ENCODE peak calls at places on chromosomes 4 and X, in ten cellular contexts. One of them, this sample, is unnamed.

GRCh38 chr4:34182346-34182745 is 2062.0 kb downstream of the ARAP2 start:
- DNase-seq in right lobe of liver: no peak
- DNase-seq in A549: no peak
- DNase-seq in lower leg skin: no peak
- DNase-seq in breast epithelium: no peak
- DNase-seq in tibial nerve: no peak
- DNase-seq in body of pancreas: no peak
- DNase-seq in esophagus muscularis mucosa: no peak
- DNase-seq in adrenal gland: peak
- DNase-seq in HCT116: no peak
- DNase-seq in this sample: no peak

GRCh38 chr4:23388259-23388658 is 501.6 kb downstream of the PPARGC1A start:
- DNase-seq in lower leg skin: no peak
- DNase-seq in body of pancreas: no peak
- DNase-seq in adrenal gland: no peak
- DNase-seq in breast epithelium: no peak
- DNase-seq in right lobe of liver: no peak
- DNase-seq in esophagus muscularis mucosa: no peak
- DNase-seq in HCT116: no peak
- DNase-seq in tibial nerve: no peak
- DNase-seq in A549: no peak
- DNase-seq in this sample: no peak

GRCh38 chrX:53186363-53186762 is 38.6 kb downstream of the KDM5C start:
- DNase-seq in breast epithelium: no peak
- DNase-seq in esophagus muscularis mucosa: no peak
- DNase-seq in tibial nerve: no peak
- DNase-seq in HCT116: no peak
- DNase-seq in A549: no peak
- DNase-seq in adrenal gland: no peak
- DNase-seq in right lobe of liver: no peak
- DNase-seq in body of pancreas: no peak
- DNase-seq in lower leg skin: no peak
- DNase-seq in this sample: no peak

GRCh38 chr4:6643141-6643847 is 2.8 kb downstream of the MRFAP1 start:
- DNase-seq in adrenal gland: no peak
- DNase-seq in body of pancreas: no peak
- DNase-seq in HCT116: no peak
- DNase-seq in right lobe of liver: no peak
- DNase-seq in tibial nerve: no peak
- DNase-seq in breast epithelium: peak
- DNase-seq in esophagus muscularis mucosa: no peak
- DNase-seq in A549: no peak
- DNase-seq in lower leg skin: no peak
- DNase-seq in this sample: no peak

GRCh38 chr4:148238086-148238485 is 204.1 kb downstream of the NR3C2 start:
- DNase-seq in A549: no peak
- DNase-seq in tibial nerve: no peak
- DNase-seq in breast epithelium: no peak
- DNase-seq in lower leg skin: no peak
- DNase-seq in right lobe of liver: no peak
- DNase-seq in HCT116: no peak
- DNase-seq in adrenal gland: no peak
- DNase-seq in body of pancreas: no peak
- DNase-seq in esophagus muscularis mucosa: no peak
- DNase-seq in this sample: no peak

GRCh38 chr4:173367946-173368345 is 2.8 kb upstream of the SAP30 start:
- DNase-seq in right lobe of liver: no peak
- DNase-seq in A549: no peak
- DNase-seq in breast epithelium: no peak
- DNase-seq in HCT116: no peak
- DNase-seq in body of pancreas: no peak
- DNase-seq in tibial nerve: no peak
- DNase-seq in esophagus muscularis mucosa: no peak
- DNase-seq in lower leg skin: no peak
- DNase-seq in adrenal gland: no peak
- DNase-seq in this sample: no peak

GRCh38 chr4:41287852-41288251 is 31.1 kb downstream of the UCHL1 start:
- DNase-seq in breast epithelium: no peak
- DNase-seq in A549: no peak
- DNase-seq in HCT116: no peak
- DNase-seq in esophagus muscularis mucosa: no peak
- DNase-seq in body of pancreas: no peak
- DNase-seq in tibial nerve: no peak
- DNase-seq in right lobe of liver: no peak
- DNase-seq in lower leg skin: no peak
- DNase-seq in adrenal gland: no peak
- DNase-seq in this sample: no peak

GRCh38 chrX:42751573-42751972 is 26.4 kb downstream of the PPP1R2C start:
- DNase-seq in tibial nerve: no peak
- DNase-seq in body of pancreas: no peak
- DNase-seq in breast epithelium: no peak
- DNase-seq in adrenal gland: no peak
- DNase-seq in lower leg skin: no peak
- DNase-seq in esophagus muscularis mucosa: no peak
- DNase-seq in A549: no peak
- DNase-seq in right lobe of liver: no peak
- DNase-seq in HCT116: no peak
- DNase-seq in this sample: no peak

GRCh38 chrX:71976753-71977152 is 66.1 kb downstream of the NHSL2 start:
- DNase-seq in A549: no peak
- DNase-seq in HCT116: no peak
- DNase-seq in breast epithelium: no peak
- DNase-seq in esophagus muscularis mucosa: no peak
- DNase-seq in lower leg skin: no peak
- DNase-seq in right lobe of liver: no peak
- DNase-seq in adrenal gland: no peak
- DNase-seq in body of pancreas: no peak
- DNase-seq in tibial nerve: no peak
- DNase-seq in this sample: no peak

GRCh38 chr4:153651041-153651960 is 32.8 kb upstream of the TLR2 start:
- DNase-seq in esophagus muscularis mucosa: no peak
- DNase-seq in breast epithelium: no peak
- DNase-seq in A549: no peak
- DNase-seq in right lobe of liver: no peak
- DNase-seq in lower leg skin: peak
- DNase-seq in adrenal gland: peak
- DNase-seq in body of pancreas: peak
- DNase-seq in tibial nerve: peak
- DNase-seq in HCT116: no peak
- DNase-seq in this sample: peak

GRCh38 chrX:24357101-24357500 is 3.3 kb upstream of the SUPT20HL1 start:
- DNase-seq in body of pancreas: no peak
- DNase-seq in adrenal gland: no peak
- DNase-seq in breast epithelium: no peak
- DNase-seq in tibial nerve: no peak
- DNase-seq in lower leg skin: no peak
- DNase-seq in HCT116: no peak
- DNase-seq in esophagus muscularis mucosa: no peak
- DNase-seq in A549: no peak
- DNase-seq in right lobe of liver: no peak
- DNase-seq in this sample: no peak

GRCh38 chr4:98006814-98007412 is 136.4 kb downstream of the STPG2 start:
- DNase-seq in lower leg skin: no peak
- DNase-seq in tibial nerve: no peak
- DNase-seq in HCT116: no peak
- DNase-seq in body of pancreas: no peak
- DNase-seq in A549: no peak
- DNase-seq in breast epithelium: no peak
- DNase-seq in right lobe of liver: no peak
- DNase-seq in adrenal gland: no peak
- DNase-seq in esophagus muscularis mucosa: no peak
- DNase-seq in this sample: no peak

GRCh38 chr4:142126890-142127497 is 490.6 kb downstream of the IL15 start:
- DNase-seq in HCT116: peak
- DNase-seq in adrenal gland: peak
- DNase-seq in A549: peak
- DNase-seq in right lobe of liver: no peak
- DNase-seq in breast epithelium: no peak
- DNase-seq in esophagus muscularis mucosa: no peak
- DNase-seq in tibial nerve: peak
- DNase-seq in body of pancreas: peak
- DNase-seq in lower leg skin: peak
- DNase-seq in this sample: no peak

GRCh38 chr4:180058731-180059215 is 2184.4 kb upstream of the TENM3 start:
- DNase-seq in body of pancreas: peak
- DNase-seq in lower leg skin: no peak
- DNase-seq in HCT116: no peak
- DNase-seq in breast epithelium: no peak
- DNase-seq in A549: peak
- DNase-seq in esophagus muscularis mucosa: no peak
- DNase-seq in tibial nerve: no peak
- DNase-seq in right lobe of liver: peak
- DNase-seq in adrenal gland: peak
- DNase-seq in this sample: peak

GRCh38 chr4:76301775-76302162 is 4.8 kb upstream of the STBD1 start:
- DNase-seq in adrenal gland: no peak
- DNase-seq in tibial nerve: no peak
- DNase-seq in esophagus muscularis mucosa: no peak
- DNase-seq in right lobe of liver: no peak
- DNase-seq in A549: no peak
- DNase-seq in HCT116: no peak
- DNase-seq in breast epithelium: no peak
- DNase-seq in body of pancreas: no peak
- DNase-seq in lower leg skin: no peak
- DNase-seq in this sample: no peak

GRCh38 chr4:151921811-151922210 is 161.0 kb upstream of the GATB start:
- DNase-seq in tibial nerve: no peak
- DNase-seq in esophagus muscularis mucosa: peak
- DNase-seq in HCT116: no peak
- DNase-seq in breast epithelium: no peak
- DNase-seq in right lobe of liver: no peak
- DNase-seq in body of pancreas: no peak
- DNase-seq in lower leg skin: no peak
- DNase-seq in A549: no peak
- DNase-seq in adrenal gland: no peak
- DNase-seq in this sample: no peak

GRCh38 chrX:48046846-48047245 is 24.6 kb downstream of the ZNF630 start:
- DNase-seq in A549: no peak
- DNase-seq in esophagus muscularis mucosa: no peak
- DNase-seq in lower leg skin: no peak
- DNase-seq in tibial nerve: no peak
- DNase-seq in right lobe of liver: no peak
- DNase-seq in adrenal gland: no peak
- DNase-seq in breast epithelium: no peak
- DNase-seq in body of pancreas: no peak
- DNase-seq in HCT116: no peak
- DNase-seq in this sample: no peak

GRCh38 chrX:40158036-40158706 is 60.4 kb upstream of the BCOR start:
- DNase-seq in HCT116: no peak
- DNase-seq in right lobe of liver: peak
- DNase-seq in body of pancreas: no peak
- DNase-seq in A549: peak
- DNase-seq in tibial nerve: no peak
- DNase-seq in breast epithelium: no peak
- DNase-seq in adrenal gland: no peak
- DNase-seq in lower leg skin: no peak
- DNase-seq in esophagus muscularis mucosa: no peak
- DNase-seq in this sample: peak
- TF ChIP-seq POLR2A in HCT116: no peak
- TF ChIP-seq POLR2A in right lobe of liver: peak
- TF ChIP-seq POLR2A in body of pancreas: peak
- TF ChIP-seq POLR2A in A549: peak
- TF ChIP-seq POLR2A in tibial nerve: no peak
- TF ChIP-seq POLR2A in breast epithelium: no peak
- TF ChIP-seq POLR2A in adrenal gland: no peak
- TF ChIP-seq POLR2A in lower leg skin: no peak
- TF ChIP-seq POLR2A in esophagus muscularis mucosa: no peak
- TF ChIP-seq POLR2A in this sample: no peak

DNA sequence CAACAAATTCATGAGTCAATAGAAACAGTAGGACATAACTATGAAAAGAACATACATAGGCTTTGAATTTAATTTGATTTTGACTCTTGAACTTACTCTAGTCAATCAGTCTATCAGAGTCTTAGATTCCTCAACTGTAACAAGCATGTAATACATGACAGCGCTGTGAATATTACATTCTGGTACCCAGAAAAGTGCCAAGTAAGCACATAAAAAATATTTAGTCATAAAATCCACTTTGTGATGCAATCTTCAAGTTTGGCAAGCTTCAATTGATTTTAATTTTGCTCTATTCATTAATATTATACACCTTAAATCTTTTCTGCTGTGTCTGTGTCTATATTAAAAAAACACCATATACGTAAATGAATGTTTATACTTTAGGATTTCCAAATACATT is 483.3 kb downstream of the PRR32 start:
- DNase-seq in right lobe of liver: no peak
- DNase-seq in A549: no peak
- DNase-seq in adrenal gland: no peak
- DNase-seq in tibial nerve: no peak
- DNase-seq in breast epithelium: no peak
- DNase-seq in body of pancreas: no peak
- DNase-seq in lower leg skin: no peak
- DNase-seq in HCT116: no peak
- DNase-seq in esophagus muscularis mucosa: no peak
- DNase-seq in this sample: no peak
- TF ChIP-seq POLR2A in right lobe of liver: no peak
- TF ChIP-seq POLR2A in A549: no peak
- TF ChIP-seq POLR2A in adrenal gland: no peak
- TF ChIP-seq POLR2A in tibial nerve: no peak
- TF ChIP-seq POLR2A in breast epithelium: no peak
- TF ChIP-seq POLR2A in body of pancreas: no peak
- TF ChIP-seq POLR2A in lower leg skin: no peak
- TF ChIP-seq POLR2A in HCT116: no peak
- TF ChIP-seq POLR2A in esophagus muscularis mucosa: no peak
- TF ChIP-seq POLR2A in this sample: no peak

GRCh38 chrX:106281383-106281782 is 113.3 kb downstream of the PWWP3B start:
- DNase-seq in body of pancreas: no peak
- DNase-seq in tibial nerve: no peak
- DNase-seq in breast epithelium: no peak
- DNase-seq in esophagus muscularis mucosa: no peak
- DNase-seq in lower leg skin: no peak
- DNase-seq in HCT116: no peak
- DNase-seq in adrenal gland: no peak
- DNase-seq in right lobe of liver: no peak
- DNase-seq in A549: no peak
- DNase-seq in this sample: no peak
- TF ChIP-seq POLR2A in body of pancreas: no peak
- TF ChIP-seq POLR2A in tibial nerve: no peak
- TF ChIP-seq POLR2A in breast epithelium: no peak
- TF ChIP-seq POLR2A in esophagus muscularis mucosa: no peak
- TF ChIP-seq POLR2A in lower leg skin: no peak
- TF ChIP-seq POLR2A in HCT116: no peak
- TF ChIP-seq POLR2A in adrenal gland: no peak
- TF ChIP-seq POLR2A in right lobe of liver: no peak
- TF ChIP-seq POLR2A in A549: no peak
- TF ChIP-seq POLR2A in this sample: no peak

DNA sequence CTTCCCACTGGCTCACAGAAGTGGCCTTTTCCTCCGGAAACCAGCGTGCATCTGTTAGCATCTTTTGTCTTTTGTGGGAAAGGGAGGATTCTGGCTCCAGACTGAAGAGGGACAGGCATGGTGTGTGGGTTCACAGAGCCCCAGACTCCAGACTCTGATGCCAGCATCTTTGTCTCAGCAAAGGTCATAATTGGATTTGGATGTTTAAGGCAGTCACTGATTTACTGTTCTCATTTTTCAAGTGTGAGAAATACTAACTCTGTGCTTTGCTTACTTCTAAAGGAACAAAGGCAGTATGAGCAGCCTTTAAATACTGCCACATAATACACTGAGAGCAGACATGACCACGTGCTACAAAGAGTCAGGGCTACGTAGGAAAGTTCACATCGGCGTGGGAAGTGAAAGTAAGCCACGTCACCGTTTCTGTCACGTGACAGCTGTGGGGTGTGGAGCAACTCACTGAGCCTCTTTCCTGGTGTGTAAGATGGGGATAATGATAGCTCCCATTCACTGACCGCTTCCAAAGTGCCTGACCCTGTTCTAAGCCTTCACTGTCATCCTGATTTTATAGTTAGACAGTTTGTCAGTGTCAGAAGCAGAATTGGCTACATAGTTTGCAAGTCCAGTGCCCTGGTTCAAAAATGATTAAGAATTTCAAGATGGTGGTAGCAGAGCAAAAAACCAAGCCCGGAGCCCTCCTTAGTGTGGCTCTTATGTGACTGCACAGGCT is 24.8 kb upstream of the TMSB4X start:
- DNase-seq in lower leg skin: peak
- DNase-seq in body of pancreas: peak
- DNase-seq in right lobe of liver: peak
- DNase-seq in A549: no peak
- DNase-seq in breast epithelium: peak
- DNase-seq in adrenal gland: peak
- DNase-seq in HCT116: no peak
- DNase-seq in esophagus muscularis mucosa: no peak
- DNase-seq in tibial nerve: peak
- DNase-seq in this sample: peak
- TF ChIP-seq POLR2A in lower leg skin: no peak
- TF ChIP-seq POLR2A in body of pancreas: peak
- TF ChIP-seq POLR2A in right lobe of liver: peak
- TF ChIP-seq POLR2A in A549: no peak
- TF ChIP-seq POLR2A in breast epithelium: no peak
- TF ChIP-seq POLR2A in adrenal gland: no peak
- TF ChIP-seq POLR2A in HCT116: no peak
- TF ChIP-seq POLR2A in esophagus muscularis mucosa: no peak
- TF ChIP-seq POLR2A in tibial nerve: peak
- TF ChIP-seq POLR2A in this sample: no peak